ENCODE peak calls at places on chromosomes 6 and 20, in seven cellular contexts. U, G, X, J, O, Z and R are unnamed samples.

GRCh38 chr6:38176797-38177751 is 357.5 kb downstream of the ZFAND3 start:
- DNase-seq in U (peak; percentile 77), G (no peak), X (no peak), J (no peak), O (no peak), Z (no peak), R (no peak)

GRCh38 chr20:57705103-57705899 is 4.5 kb downstream of the PMEPA1 start:
- DNase-seq in U (peak; percentile 26), G (no peak), X (no peak), J (no peak), O (no peak), Z (peak; percentile 53), R (no peak)

GRCh38 chr20:15179426-15180190 is 842.2 kb upstream of the FLRT3 start:
- DNase-seq in U (no peak), G (no peak), X (no peak), J (no peak), O (no peak), Z (no peak), R (no peak)

GRCh38 chr6:19691465-19692167 is 145.6 kb upstream of the ID4 start:
- DNase-seq in U (peak; percentile 7), G (no peak), X (peak; percentile 71), J (peak; percentile 9), O (peak; percentile 24), Z (peak; percentile 42), R (no peak)

GRCh38 chr6:125003070-125003469 is 40.8 kb downstream of the RNF217 start:
- DNase-seq in U (no peak), G (no peak), X (no peak), J (no peak), O (no peak), Z (no peak), R (no peak)

GRCh38 chr6:125918681-125919566 is 37.6 kb upstream of the HINT3 start:
- DNase-seq in U (peak; percentile 96), G (peak; percentile 93), X (no peak), J (no peak), O (no peak), Z (no peak), R (peak; percentile 58)

GRCh38 chr6:57177545-57178225 is 5.6 kb downstream of the BAG2 start:
- DNase-seq in U (no peak), G (no peak), X (no peak), J (peak; percentile 24), O (no peak), Z (no peak), R (peak; percentile 52)

GRCh38 chr20:4966826-4967751 is 34.2 kb downstream of the SLC23A2 start:
- DNase-seq in U (peak; percentile 47), G (no peak), X (no peak), J (no peak), O (no peak), Z (no peak), R (no peak)

GRCh38 chr6:34513628-34514027 is 42.5 kb downstream of the SPDEF start:
- DNase-seq in U (no peak), G (no peak), X (no peak), J (no peak), O (no peak), Z (peak; percentile 43), R (no peak)

GRCh38 chr6:87487555-87487954 is 14.8 kb downstream of the SLC35A1 start:
- DNase-seq in U (peak; percentile 19), G (no peak), X (no peak), J (no peak), O (no peak), Z (no peak), R (no peak)

GRCh38 chr20:31894980-31895675 is 24.7 kb downstream of the TTLL9 start:
- DNase-seq in U (peak; percentile 76), G (peak; percentile 75), X (no peak), J (no peak), O (no peak), Z (no peak), R (peak; percentile 79)

GRCh38 chr6:15074806-15075205 is 171.1 kb upstream of the JARID2 start:
- DNase-seq in U (no peak), G (no peak), X (no peak), J (no peak), O (no peak), Z (no peak), R (no peak)

GRCh38 chr20:20630551-20630950 is 81.9 kb downstream of the RALGAPA2 start:
- DNase-seq in U (no peak), G (no peak), X (no peak), J (no peak), O (no peak), Z (no peak), R (no peak)

GRCh38 chr20:44209691-44210421 is 715 bp downstream of the OSER1 start:
- DNase-seq in U (peak; percentile 39), G (no peak), X (peak; percentile 47), J (no peak), O (peak; percentile 56), Z (no peak), R (no peak)

DNA sequence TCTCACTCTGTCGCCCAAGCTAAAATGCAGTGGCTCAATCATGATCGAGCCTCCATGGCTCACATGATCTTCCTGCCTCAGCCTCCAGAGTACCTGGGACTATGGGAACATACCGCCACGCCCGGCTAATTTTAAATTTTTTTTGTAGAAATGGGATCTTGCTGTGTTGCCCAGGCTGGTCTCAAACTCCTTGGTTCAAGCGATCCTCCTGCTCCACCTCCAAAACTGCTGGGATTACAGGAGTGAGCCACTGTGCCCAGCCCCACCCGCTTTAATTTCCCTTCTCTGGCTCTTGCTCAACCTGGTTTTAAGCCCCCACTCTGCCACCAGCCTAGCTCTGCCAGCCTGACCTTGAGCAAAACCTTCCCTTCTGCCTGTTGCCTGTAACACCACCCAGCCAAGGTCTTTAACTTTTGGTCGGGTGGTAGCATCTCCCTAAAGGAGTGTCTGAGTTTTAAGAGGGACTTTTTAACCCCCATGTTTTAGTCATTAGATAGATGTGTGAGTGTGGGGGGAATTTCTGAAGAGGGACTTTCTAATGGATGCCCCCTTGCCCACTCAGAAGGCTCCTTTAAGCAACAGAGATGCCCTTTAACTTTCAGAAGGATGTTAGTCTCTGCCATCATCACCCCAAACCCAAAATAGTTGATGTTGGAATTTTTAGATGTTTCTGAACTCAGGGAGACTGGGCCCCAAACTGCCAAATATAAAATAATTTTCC is 71.8 kb upstream of the FOXP4 start:
- DNase-seq in U (no peak), G (no peak), X (no peak), J (no peak), O (no peak), Z (no peak), R (no peak)
- TF ChIP-seq CTCF in U (no peak), G (no peak), X (no peak), J (no peak), O (no peak), Z (no peak), R (no peak)

GRCh38 chr6:128437685-128438084 is 82.7 kb downstream of the PTPRK start:
- DNase-seq in U (no peak), G (no peak), X (no peak), J (no peak), O (no peak), Z (no peak), R (no peak)
- TF ChIP-seq CTCF in U (no peak), G (no peak), X (no peak), J (no peak), O (no peak), Z (no peak), R (no peak)

GRCh38 chr20:36712775-36713174 is 33.1 kb downstream of the NDRG3 start:
- DNase-seq in U (no peak), G (no peak), X (no peak), J (no peak), O (no peak), Z (no peak), R (no peak)

GRCh38 chr20:36720510-36720909 is 25.4 kb downstream of the NDRG3 start:
- DNase-seq in U (peak; percentile 13), G (no peak), X (no peak), J (no peak), O (no peak), Z (no peak), R (no peak)

DNA sequence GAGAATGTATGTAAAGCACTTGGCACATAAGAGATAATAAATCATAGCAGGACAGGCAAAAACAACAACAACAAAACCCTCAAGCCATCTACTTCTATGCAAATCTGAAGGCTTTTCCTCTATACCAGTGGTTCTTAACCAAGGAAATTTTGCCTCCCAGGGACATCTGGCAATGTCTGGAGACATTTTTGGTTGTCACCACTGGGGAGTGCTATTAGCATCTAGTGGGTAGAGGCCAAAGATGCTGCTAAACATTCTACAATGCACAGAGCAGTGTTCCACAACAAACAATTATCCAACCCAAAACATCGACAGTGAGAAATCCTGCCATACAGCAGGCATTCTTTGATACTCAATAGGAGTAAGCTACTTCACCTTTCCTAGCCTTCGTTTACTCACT is 28.2 kb downstream of the NDRG3 start:
- DNase-seq in U (peak; percentile 10), G (no peak), X (no peak), J (no peak), O (peak; percentile 8), Z (no peak), R (no peak)
- TF ChIP-seq CTCF in U (peak; percentile 34), G (peak; percentile 32), X (no peak), J (no peak), O (no peak), Z (no peak), R (no peak)

DNA sequence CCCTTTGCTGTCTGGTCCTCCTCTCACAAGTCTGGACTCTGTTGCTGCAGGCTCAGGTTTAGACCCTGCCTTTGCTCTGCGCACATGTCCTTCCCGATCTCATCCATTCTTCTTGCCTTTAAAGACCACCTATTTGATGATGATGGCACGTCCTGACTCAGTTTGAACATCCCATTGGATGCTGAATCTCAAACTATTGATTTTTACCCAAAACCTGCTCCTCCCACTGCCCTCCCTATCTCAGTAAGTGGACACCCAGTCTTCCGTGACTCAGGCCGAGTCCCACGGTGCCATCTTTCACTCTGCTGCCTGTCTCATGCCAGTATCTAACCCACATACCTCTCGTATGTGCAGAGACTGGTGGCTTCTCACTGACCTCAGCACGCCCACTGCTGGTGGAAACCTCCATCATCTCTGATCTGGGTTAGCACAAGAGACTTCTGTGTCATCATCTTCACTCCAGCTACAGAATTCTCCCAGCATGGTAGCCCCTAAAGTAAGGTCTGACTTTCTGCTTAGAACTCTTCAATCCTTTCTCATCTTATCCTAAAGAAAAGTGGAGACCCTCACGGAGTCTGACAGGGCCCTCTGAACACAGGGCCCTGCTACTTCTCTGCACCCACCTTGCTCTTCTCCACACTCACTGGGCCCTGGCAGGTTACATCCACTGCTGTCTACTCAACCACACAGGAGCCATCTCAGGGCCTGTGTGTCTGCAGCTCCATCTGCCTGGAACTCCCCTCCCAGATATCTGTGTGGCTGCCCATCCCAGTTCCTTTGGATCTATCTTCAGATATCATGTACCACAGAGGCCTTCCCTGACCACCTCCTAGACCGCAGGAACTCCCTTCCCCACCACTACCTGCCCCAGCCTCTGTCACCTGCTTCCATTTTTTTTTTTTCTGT is 387.1 kb upstream of the AGPAT4 start:
- DNase-seq in U (no peak), G (no peak), X (no peak), J (no peak), O (no peak), Z (no peak), R (no peak)
- TF ChIP-seq CTCF in U (no peak), G (no peak), X (no peak), J (no peak), O (no peak), Z (no peak), R (no peak)

DNA sequence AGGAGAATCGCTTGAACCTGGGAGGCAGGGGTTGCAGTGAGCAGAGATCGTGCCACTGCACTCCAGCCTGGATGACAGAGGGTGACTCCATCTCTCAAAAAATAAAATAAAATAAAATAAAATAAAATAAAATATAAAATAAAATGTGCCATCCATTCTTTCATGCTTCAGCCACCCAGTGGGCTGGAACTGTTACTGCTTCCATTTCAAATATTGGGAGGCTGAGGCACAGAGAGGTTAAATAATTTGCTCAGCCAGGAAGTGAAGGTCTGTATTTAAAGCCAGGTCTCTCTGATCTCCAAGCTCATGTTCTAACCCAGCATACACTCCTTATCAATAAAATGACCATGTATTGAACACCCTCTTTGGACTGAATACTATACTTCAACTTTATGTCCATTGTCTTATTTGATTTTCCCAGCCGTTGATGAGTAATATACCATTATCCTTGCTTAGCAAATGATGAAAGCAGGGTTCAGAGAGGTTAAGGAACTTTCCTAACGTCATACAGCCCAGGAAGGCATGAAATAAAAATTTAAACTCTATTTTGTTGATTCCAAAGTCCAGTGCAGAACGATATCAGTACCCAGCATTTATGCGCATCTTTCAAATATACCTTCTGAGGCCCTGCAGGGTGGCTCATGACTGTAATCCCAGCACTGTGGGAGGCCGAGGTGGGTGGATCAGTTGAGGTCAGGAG is 25.8 kb upstream of the SLC9A8 start:
- DNase-seq in U (peak; percentile 49), G (no peak), X (no peak), J (no peak), O (no peak), Z (no peak), R (no peak)
- TF ChIP-seq CTCF in U (peak; percentile 63), G (peak; percentile 22), X (no peak), J (no peak), O (peak; percentile 51), Z (peak; percentile 27), R (peak; percentile 31)